ENCODE peak calls at places on chromosomes 13 and 19, in four cellular contexts. E is anterior cingulate cortex, F is left ventricle myocardium inferior, O is renal cortical epithelial cell. S is an unnamed sample.

GRCh38 chr13:106100261-106100919 is 435.1 kb downstream of the EFNB2 start:
- DNase-seq in F (no peak), E (no peak), O (no peak), S (no peak)

GRCh38 chr13:84400711-84401110 is 518.4 kb upstream of the SLITRK1 start:
- DNase-seq in E (no peak), F (no peak), O (peak), S (no peak)

GRCh38 chr19:35306473-35307246 is 14.7 kb downstream of the MAG start:
- DNase-seq in F (no peak), O (no peak), E (no peak), S (peak)

GRCh38 chr19:41353466-41354342 is at the start of gene TGFB1:
- DNase-seq in O (peak), F (peak), E (no peak), S (peak)

GRCh38 chr13:86109107-86109506 is 309.9 kb upstream of the SLITRK6 start:
- DNase-seq in O (no peak), E (no peak), F (no peak), S (no peak)

GRCh38 chr13:52158629-52159158 is 703 bp downstream of the NEK3 start:
- DNase-seq in O (no peak), F (peak), E (no peak), S (peak)

GRCh38 chr19:13881692-13882418 is 4.9 kb downstream of the NANOS3 start:
- DNase-seq in O (no peak), E (no peak), F (no peak), S (no peak)

GRCh38 chr19:42253245-42254082 is 1.5 kb downstream of the ERF start:
- DNase-seq in E (peak), O (no peak), F (peak), S (peak)

GRCh38 chr13:50189450-50189849 is 174.2 kb downstream of the KCNRG start:
- DNase-seq in E (no peak), O (no peak), F (no peak), S (no peak)

GRCh38 chr13:50386527-50387123 is 371.4 kb downstream of the KCNRG start:
- DNase-seq in O (peak), F (peak), E (no peak), S (no peak)

GRCh38 chr19:29971648-29972047 is 29.6 kb downstream of the URI1 start:
- DNase-seq in F (no peak), E (no peak), O (no peak), S (no peak)

GRCh38 chr13:112740502-112741131 is 50.8 kb downstream of the ATP11A start:
- DNase-seq in E (no peak), O (no peak), F (peak), S (peak)

GRCh38 chr13:67772807-67773453 is 542.8 kb upstream of the PCDH9 start:
- DNase-seq in F (peak), O (no peak), E (no peak), S (no peak)

GRCh38 chr13:54950546-54950945 is 1921.9 kb downstream of the OLFM4 start:
- DNase-seq in E (no peak), O (no peak), F (no peak), S (no peak)

GRCh38 chr19:28426902-28427232 is 786.1 kb downstream of the UQCRFS1 start:
- DNase-seq in O (peak), E (no peak), F (no peak), S (no peak)

GRCh38 chr13:112160558-112160957 is 93.6 kb downstream of the SOX1 start:
- DNase-seq in O (no peak), F (no peak), E (no peak), S (no peak)

GRCh38 chr13:71866173-71867091 is 572 bp downstream of the DACH1 start:
- DNase-seq in O (no peak), E (no peak), F (peak), S (peak)

GRCh38 chr13:93786846-93787245 is 560.2 kb downstream of the GPC6 start:
- DNase-seq in O (no peak), F (no peak), E (no peak), S (no peak)

GRCh38 chr13:113802090-113802531 is 43.1 kb downstream of the TMEM255B start:
- DNase-seq in E (no peak), F (peak), O (peak), S (no peak)

GRCh38 chr13:58960909-58961308 is 1202.8 kb downstream of the DIAPH3 start:
- DNase-seq in O (peak), F (no peak), E (no peak), S (no peak)

GRCh38 chr13:20165417-20166257 is 4.8 kb upstream of the GJA3 start:
- DNase-seq in O (no peak), E (no peak), F (no peak), S (no peak)

GRCh38 chr19:5533257-5533656 is 34.5 kb downstream of the TINCR start:
- DNase-seq in O (no peak), F (no peak), E (no peak), S (no peak)

GRCh38 chr19:43755256-43755801 is 567 bp upstream of the SMG9 start:
- DNase-seq in E (peak), O (no peak), F (peak), S (peak)

GRCh38 chr13:63446329-63446728 is 2030.7 kb upstream of the PCDH20 start:
- DNase-seq in F (no peak), E (no peak), O (no peak), S (no peak)

GRCh38 chr13:49419292-49419691 is 24.6 kb downstream of the CAB39L start:
- DNase-seq in O (peak), E (no peak), F (no peak), S (no peak)